ENCODE peak calls at places on chromosomes 16 and 17, in six cellular contexts. F is T-helper 1 cell, H is mammary epithelial cell, Q is NCI-H1930, A is NCI-H524 treated with DMSO at 0.1 percent for 48 hours, X is EL. G is an unnamed sample.

GRCh38 chr17:58279016-58279671 is 1.6 kb downstream of the MPO start:
- DNase-seq in F (no peak), H (no peak), Q (no peak), A (no peak), X (no peak), G (peak)

GRCh38 chr17:76951375-76951905 is 83.2 kb downstream of the MGAT5B start:
- DNase-seq in F (no peak), H (no peak), Q (no peak), A (no peak), X (no peak), G (no peak)

GRCh38 chr17:13749566-13750235 is 148.0 kb upstream of the HS3ST3A1 start:
- DNase-seq in F (no peak), H (no peak), Q (no peak), A (no peak), X (no peak), G (no peak)

GRCh38 chr16:19804538-19805323 is 79.9 kb downstream of the GPRC5B start:
- DNase-seq in F (peak), H (peak), Q (no peak), A (no peak), X (no peak), G (peak)

GRCh38 chr16:49513040-49513439 is 139.4 kb downstream of the C16orf78 start:
- DNase-seq in F (no peak), H (no peak), Q (no peak), A (no peak), X (no peak), G (no peak)

GRCh38 chr16:84503751-84504395 is 586 bp downstream of the MEAK7 start:
- DNase-seq in F (no peak), H (peak), Q (no peak), A (no peak), X (peak), G (peak)

GRCh38 chr16:6643083-6643686 is 689.5 kb upstream of the RBFOX1 start:
- DNase-seq in F (peak), H (peak), Q (peak), A (no peak), X (peak), G (peak)

GRCh38 chr16:67000384-67001158 is 12.2 kb downstream of the CES4A start:
- DNase-seq in F (peak), H (no peak), Q (no peak), A (no peak), X (peak), G (peak)

GRCh38 chr16:54102888-54103866 is 183.4 kb downstream of the IRX3 start:
- DNase-seq in F (no peak), H (no peak), Q (no peak), A (no peak), X (no peak), G (no peak)

GRCh38 chr17:42050360-42051012 is at the start of gene C17orf113:
- DNase-seq in F (peak), H (peak), Q (peak), A (no peak), X (peak), G (peak)

GRCh38 chr16:67254809-67255552 is 6.2 kb downstream of the SLC9A5 start:
- DNase-seq in F (no peak), H (no peak), Q (no peak), A (no peak), X (no peak), G (no peak)

GRCh38 chr16:79980650-79981521 is 380.3 kb upstream of the MAF start:
- DNase-seq in F (no peak), H (no peak), Q (no peak), A (no peak), X (no peak), G (peak)